ENCODE peak calls at places on chromosome 12, in nine cellular contexts. H is fibroblast of lung, F is tibial nerve, M is tibial artery, I is epithelial cell of proximal tubule, A is A549, O is kidney, P is Peyer's patch, J is GM06990. K is an unnamed sample.

GRCh38 chr12:4432878-4433820 is 12.5 kb downstream of the FGF6 start:
- DNase-seq in H (no peak), F (no peak), M (no peak), I (no peak), A (no peak), O (no peak), P (peak; percentile 22), J (no peak), K (no peak)

GRCh38 chr12:56086096-56086495 is 6.1 kb downstream of the ERBB3 start:
- DNase-seq in H (no peak), F (no peak), M (no peak), I (no peak), A (no peak), O (no peak), P (no peak), J (no peak), K (no peak)

GRCh38 chr12:110278137-110278536 is 2.9 kb upstream of the ATP2A2 start:
- DNase-seq in H (no peak), F (no peak), M (no peak), I (no peak), A (no peak), O (no peak), P (no peak), J (no peak), K (no peak)

GRCh38 chr12:89884365-89884915 is 175.8 kb upstream of the ATP2B1 start:
- DNase-seq in H (no peak), F (no peak), M (no peak), I (no peak), A (no peak), O (no peak), P (no peak), J (no peak), K (peak; percentile 13)

GRCh38 chr12:74043343-74043742 is 494.3 kb upstream of the ATXN7L3B start:
- DNase-seq in H (no peak), F (no peak), M (no peak), I (peak; percentile 38), A (peak; percentile 98), O (no peak), P (no peak), J (no peak), K (peak; percentile 73)

GRCh38 chr12:54538136-54538700 is 11.2 kb upstream of the PDE1B start:
- DNase-seq in H (no peak), F (no peak), M (no peak), I (no peak), A (no peak), O (no peak), P (no peak), J (no peak), K (no peak)

GRCh38 chr12:116533343-116534248 is 25.6 kb upstream of the MAP1LC3B2 start:
- DNase-seq in H (peak; percentile 94), F (peak; percentile 64), M (peak; percentile 63), I (no peak), A (peak; percentile 87), O (peak; percentile 92), P (peak; percentile 92), J (peak; percentile 83), K (peak; percentile 73)

GRCh38 chr12:70576341-70577282 is 60.6 kb downstream of the PTPRB start:
- DNase-seq in H (peak; percentile 87), F (no peak), M (no peak), I (no peak), A (peak; percentile 75), O (no peak), P (no peak), J (no peak), K (peak; percentile 92)

GRCh38 chr12:28878629-28879028 is 270.4 kb upstream of the FAR2 start:
- DNase-seq in H (no peak), F (no peak), M (no peak), I (no peak), A (no peak), O (no peak), P (no peak), J (no peak), K (no peak)

GRCh38 chr12:23640754-23641153 is 308.7 kb downstream of the SOX5 start:
- DNase-seq in H (no peak), F (no peak), M (no peak), I (no peak), A (no peak), O (no peak), P (no peak), J (no peak), K (no peak)

GRCh38 chr12:1531654-1532366 is 62.6 kb downstream of the FBXL14 start:
- DNase-seq in H (no peak), F (no peak), M (no peak), I (no peak), A (no peak), O (no peak), P (no peak), J (peak; percentile 54), K (no peak)

GRCh38 chr12:111367661-111368221 is 1.2 kb downstream of the PHETA1 start:
- DNase-seq in H (peak; percentile 10), F (no peak), M (no peak), I (no peak), A (peak; percentile 36), O (no peak), P (peak; percentile 83), J (no peak), K (peak; percentile 21)

GRCh38 chr12:124488520-124488919 is 78.9 kb downstream of the NCOR2 start:
- DNase-seq in H (no peak), F (no peak), M (no peak), I (no peak), A (no peak), O (no peak), P (no peak), J (no peak), K (no peak)

GRCh38 chr12:121530600-121531355 is 50.0 kb downstream of the KDM2B start:
- DNase-seq in H (peak; percentile 80), F (peak; percentile 65), M (peak; percentile 86), I (no peak), A (peak; percentile 77), O (peak; percentile 89), P (peak; percentile 92), J (peak; percentile 60), K (peak; percentile 83)

GRCh38 chr12:18224745-18225144 is 36.6 kb upstream of the PIK3C2G start:
- DNase-seq in H (peak; percentile 68), F (no peak), M (no peak), I (peak; percentile 9), A (peak; percentile 36), O (no peak), P (no peak), J (no peak), K (peak; percentile 77)

GRCh38 chr12:111438501-111438900 is 32.8 kb downstream of the SH2B3 start:
- DNase-seq in H (peak; percentile 25), F (no peak), M (no peak), I (no peak), A (no peak), O (peak; percentile 84), P (peak; percentile 81), J (no peak), K (peak; percentile 67)

GRCh38 chr12:27463826-27464554 is 17.5 kb downstream of the SMCO2 start:
- DNase-seq in H (peak; percentile 95), F (no peak), M (no peak), I (no peak), A (no peak), O (peak; percentile 76), P (no peak), J (no peak), K (no peak)

GRCh38 chr12:13573698-13574321 is 377.3 kb downstream of the EMP1 start:
- DNase-seq in H (peak; percentile 25), F (no peak), M (no peak), I (peak; percentile 66), A (peak; percentile 51), O (no peak), P (no peak), J (no peak), K (peak; percentile 51)

GRCh38 chr12:131775124-131775903 is 52.9 kb upstream of the MMP17 start:
- DNase-seq in H (no peak), F (no peak), M (no peak), I (no peak), A (no peak), O (no peak), P (peak; percentile 29), J (no peak), K (no peak)

GRCh38 chr12:131770120-131770519 is 58.1 kb upstream of the MMP17 start:
- DNase-seq in H (no peak), F (no peak), M (no peak), I (no peak), A (no peak), O (no peak), P (no peak), J (no peak), K (no peak)

GRCh38 chr12:131774576-131774975 is 53.6 kb upstream of the MMP17 start:
- DNase-seq in H (no peak), F (no peak), M (no peak), I (no peak), A (no peak), O (no peak), P (peak; percentile 1), J (no peak), K (no peak)

GRCh38 chr12:131775904-131776889 is 52.0 kb upstream of the MMP17 start:
- DNase-seq in H (no peak), F (no peak), M (no peak), I (no peak), A (no peak), O (no peak), P (peak; percentile 47), J (peak; percentile 31), K (no peak)

GRCh38 chr12:131773582-131774221 is 54.5 kb upstream of the MMP17 start:
- DNase-seq in H (no peak), F (no peak), M (no peak), I (no peak), A (no peak), O (no peak), P (peak; percentile 84), J (peak; percentile 77), K (no peak)
- H3K4me3 ChIP-seq in H (no peak overlapping the region), F (no peak overlapping the region), M (no peak overlapping the region), I (no peak overlapping the region), A (no peak overlapping the region), O (no peak overlapping the region), P (no peak overlapping the region), J (no peak overlapping the region), K (no peak overlapping the region)

GRCh38 chr12:80189241-80189640 is 89.9 kb downstream of the OTOGL start:
- DNase-seq in H (peak; percentile 87), F (no peak), M (no peak), I (no peak), A (no peak), O (no peak), P (no peak), J (no peak), K (peak; percentile 77)
- TF ChIP-seq CTCF in H (no peak), F (no peak), M (no peak), I (no peak), A (no peak), O (no peak), P (no peak), J (no peak), K (no peak)

GRCh38 chr12:52249511-52250047 is 16.5 kb downstream of the KRT7 start:
- DNase-seq in H (no peak), F (no peak), M (no peak), I (no peak), A (no peak), O (no peak), P (peak; percentile 34), J (no peak), K (no peak)
- H3K4me3 ChIP-seq in H (no peak overlapping the region), F (no peak overlapping the region), M (no peak overlapping the region), I (no peak overlapping the region), A (no peak overlapping the region), O (no peak overlapping the region), P (no peak overlapping the region), J (no peak overlapping the region), K (no peak overlapping the region)

DNA sequence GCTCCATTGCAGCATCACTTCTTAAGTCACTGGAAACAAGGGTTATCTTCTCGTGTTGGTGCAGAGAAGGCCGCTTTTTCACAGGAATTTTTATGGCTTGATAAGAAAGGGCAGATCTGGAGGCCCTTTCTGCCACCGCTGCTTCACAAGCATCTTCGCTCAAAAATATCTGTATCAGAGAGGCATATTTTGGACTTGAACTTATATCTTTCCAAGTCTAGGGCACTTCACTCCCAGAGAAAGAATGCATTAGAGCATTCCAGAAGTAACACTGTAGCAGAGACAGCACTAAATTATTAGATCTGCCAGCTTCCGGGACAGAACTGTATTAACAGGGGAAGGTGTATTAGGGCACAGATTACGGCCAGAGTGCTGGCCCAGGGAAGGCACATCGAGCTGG is 151.7 kb upstream of the AMIGO2 start:
- DNase-seq in H (no peak), F (no peak), M (no peak), I (no peak), A (no peak), O (no peak), P (no peak), J (no peak), K (no peak)
- TF ChIP-seq CTCF in H (no peak), F (no peak), M (no peak), I (no peak), A (no peak), O (no peak), P (no peak), J (no peak), K (no peak)

K was measured in choroid plexus epithelial cell.